ENCODE peak calls at places on chromosomes 3 and 15, in five cellular contexts. B is CD4-positive, CD25-positive, alpha-beta regulatory T cell; M is mucosa of descending colon; W is amniotic stem cell; Z is activated naive CD8-positive, alpha-beta T cell treated with anti-CD3 and anti-CD28 coated beads for 36 hours. O is an unnamed sample.

GRCh38 chr15:51162865-51163762 is 68.4 kb upstream of the TNFAIP8L3 start:
- DNase-seq in B (peak), W (peak), M (peak), Z (peak), O (peak)

GRCh38 chr15:65470866-65471265 is 46.6 kb downstream of the DPP8 start:
- DNase-seq in M (no peak), W (no peak), B (no peak), Z (no peak), O (no peak)

GRCh38 chr3:159174715-159175390 is 373.0 kb downstream of the MFSD1 start:
- DNase-seq in M (no peak), Z (no peak), W (no peak), B (no peak), O (no peak)

GRCh38 chr3:192133271-192133670 is 594.1 kb downstream of the FGF12 start:
- DNase-seq in M (no peak), W (no peak), B (no peak), Z (no peak), O (no peak)

GRCh38 chr15:69367231-69367630 is 46.9 kb upstream of the KIF23 start:
- DNase-seq in M (no peak), B (no peak), Z (no peak), W (no peak), O (no peak)

GRCh38 chr15:73573071-73573470 is 60.1 kb downstream of the NPTN start:
- DNase-seq in W (no peak), Z (no peak), M (peak), B (no peak), O (no peak)

GRCh38 chr3:177713921-177714900 is 516.9 kb upstream of the TBL1XR1 start:
- DNase-seq in W (no peak), B (no peak), M (no peak), Z (no peak), O (no peak)

GRCh38 chr3:147572970-147573340 is 163.8 kb downstream of the ZIC1 start:
- DNase-seq in B (no peak), W (no peak), Z (no peak), M (no peak), O (no peak)

GRCh38 chr3:171584100-171584499 is 123.9 kb upstream of the TNIK start:
- DNase-seq in W (no peak), Z (no peak), M (no peak), B (no peak), O (no peak)

GRCh38 chr3:140206196-140207040 is 271.4 kb downstream of the CLSTN2 start:
- DNase-seq in M (no peak), W (peak), Z (no peak), B (no peak), O (no peak)

GRCh38 chr3:171262431-171262830 is 197.8 kb downstream of the TNIK start:
- DNase-seq in Z (no peak), B (no peak), M (no peak), W (no peak), O (no peak)

GRCh38 chr3:171375704-171376103 is 84.5 kb downstream of the TNIK start:
- DNase-seq in B (no peak), W (no peak), M (no peak), Z (no peak), O (no peak)

GRCh38 chr15:84824260-84824690 is 7.1 kb downstream of the ALPK3 start:
- DNase-seq in W (no peak), M (peak), B (no peak), Z (no peak), O (no peak)

GRCh38 chr3:175948041-175948440 is 1088.9 kb downstream of the NAALADL2 start:
- DNase-seq in W (no peak), M (no peak), B (no peak), Z (no peak), O (no peak)

GRCh38 chr3:156751461-156752025 is 74.6 kb upstream of the LEKR1 start:
- DNase-seq in W (peak), B (no peak), M (no peak), Z (no peak), O (no peak)

GRCh38 chr3:185316740-185317407 is 46.1 kb upstream of the MAP3K13 start:
- DNase-seq in Z (no peak), W (no peak), M (no peak), B (no peak), O (no peak)

GRCh38 chr15:62521396-62521795 is 356.3 kb upstream of the C2CD4B start:
- DNase-seq in Z (no peak), B (no peak), M (no peak), W (no peak), O (no peak)

GRCh38 chr3:47247131-47248064 is 35.2 kb downstream of the KIF9 start:
- DNase-seq in W (no peak), M (no peak), B (no peak), Z (no peak), O (no peak)

GRCh38 chr3:54046677-54047214 is 75.6 kb upstream of the CACNA2D3 start:
- DNase-seq in B (no peak), Z (no peak), W (no peak), M (no peak), O (no peak)

GRCh38 chr15:50051811-50052419 is 67.1 kb downstream of the ATP8B4 start:
- DNase-seq in B (no peak), Z (no peak), W (peak), M (peak), O (no peak)

GRCh38 chr15:48063411-48063985 is 57.3 kb upstream of the SLC24A5 start:
- DNase-seq in B (no peak), M (no peak), Z (no peak), W (no peak), O (no peak)

GRCh38 chr15:95202569-95203349 is 971.4 kb downstream of the MCTP2 start:
- DNase-seq in W (no peak), M (no peak), Z (no peak), B (no peak), O (no peak)

GRCh38 chr3:88141458-88142083 is 8.2 kb upstream of the C3orf38 start:
- DNase-seq in B (no peak), Z (no peak), M (no peak), W (peak), O (no peak)

GRCh38 chr3:89038864-89039263 is 68.6 kb upstream of the EPHA3 start:
- DNase-seq in W (no peak), B (no peak), M (no peak), Z (no peak), O (no peak)

GRCh38 chr3:172107403-172107802 is 68.0 kb downstream of the FNDC3B start:
- DNase-seq in Z (peak), W (no peak), M (no peak), B (peak), O (peak)

GRCh38 chr3:149042766-149043386 is 43.5 kb downstream of the HLTF start:
- DNase-seq in W (no peak), M (no peak), Z (no peak), B (no peak), O (no peak)

GRCh38 chr15:69973102-69973714 is 124.5 kb downstream of the TLE3 start:
- DNase-seq in Z (peak), M (peak), W (peak), B (no peak), O (no peak)

GRCh38 chr3:104273046-104273649 is 1093.6 kb upstream of the ALCAM start:
- DNase-seq in B (no peak), Z (no peak), W (peak), M (peak), O (no peak)

GRCh38 chr3:135973846-135974245 is 8.3 kb downstream of the PPP2R3A start:
- DNase-seq in B (no peak), Z (no peak), W (no peak), M (no peak), O (no peak)

GRCh38 chr3:34248352-34248751 is 449.9 kb downstream of the PDCD6IP start:
- DNase-seq in M (no peak), W (no peak), B (no peak), Z (no peak), O (no peak)

GRCh38 chr3:81470416-81470978 is 290.9 kb downstream of the GBE1 start:
- DNase-seq in Z (no peak), B (no peak), W (no peak), M (no peak), O (no peak)

GRCh38 chr15:71934446-71934845 is 124.1 kb downstream of the NR2E3 start:
- DNase-seq in Z (no peak), B (no peak), W (no peak), M (no peak), O (no peak)

GRCh38 chr15:101176625-101177024 is 75.2 kb downstream of the CHSY1 start:
- DNase-seq in W (no peak), M (no peak), Z (no peak), B (no peak), O (no peak)

GRCh38 chr15:101445562-101446526 is 43.7 kb downstream of the PCSK6 start:
- DNase-seq in B (no peak), W (no peak), Z (no peak), M (no peak), O (no peak)

GRCh38 chr15:41660235-41661077 is at the start of gene MGA:
- DNase-seq in M (peak), B (peak), W (peak), Z (peak), O (peak)

GRCh38 chr15:42712584-42712983 is 24.3 kb downstream of the CDAN1 start:
- DNase-seq in M (no peak), Z (no peak), B (no peak), W (no peak), O (no peak)

GRCh38 chr3:14130707-14131106 is 5.9 kb downstream of the TMEM43 start:
- DNase-seq in W (no peak), B (no peak), Z (no peak), M (no peak), O (no peak)

GRCh38 chr15:79035111-79035601 is 55.4 kb downstream of the RASGRF1 start:
- DNase-seq in M (no peak), Z (no peak), B (no peak), W (no peak), O (no peak)